ENCODE peak calls at places on chromosomes 4 and X, in eight cellular contexts. E, V, F, K, N, S, T and I are unnamed samples.

GRCh38 chr4:78864405-78865024 is 74.7 kb downstream of the PAQR3 start:
- DNase-seq in E (no peak), N (peak), S (no peak), F (peak), T (no peak), K (peak), V (no peak), I (peak)

GRCh38 chr4:37908488-37909343 is 17.8 kb downstream of the TBC1D1 start:
- DNase-seq in T (no peak), S (no peak), K (peak), N (no peak), V (no peak), E (no peak), F (peak), I (no peak)

GRCh38 chrX:20829665-20830481 is 544.3 kb upstream of the CNKSR2 start:
- DNase-seq in S (no peak), E (no peak), V (no peak), N (no peak), K (peak), T (no peak), F (peak), I (peak)

GRCh38 chrX:10502961-10503360 is 117.4 kb downstream of the MID1 start:
- DNase-seq in T (no peak), S (no peak), F (no peak), E (no peak), K (no peak), V (no peak), N (no peak), I (no peak)

GRCh38 chr4:55510685-55511084 is 36.0 kb downstream of the CLOCK start:
- DNase-seq in V (no peak), T (no peak), S (no peak), F (no peak), E (no peak), K (no peak), N (no peak), I (no peak)

GRCh38 chr4:2248044-2248780 is 6.3 kb upstream of the HAUS3 start:
- DNase-seq in V (peak), S (no peak), F (no peak), N (no peak), T (no peak), K (no peak), E (no peak), I (no peak)

GRCh38 chr4:74391890-74392478 is 27.0 kb downstream of the EREG start:
- DNase-seq in K (peak), S (no peak), F (no peak), T (no peak), E (no peak), V (no peak), N (no peak), I (no peak)

GRCh38 chrX:105876658-105877057 is 54.3 kb downstream of the NRK start:
- DNase-seq in K (peak), T (no peak), E (no peak), N (peak), S (no peak), V (no peak), F (peak), I (no peak)

GRCh38 chrX:153491351-153492152 is 3.2 kb upstream of the BGN start:
- DNase-seq in S (no peak), T (no peak), K (no peak), F (peak), E (no peak), V (no peak), N (no peak), I (no peak)

GRCh38 chr4:128675083-128675482 is 134.4 kb upstream of the JADE1 start:
- DNase-seq in V (no peak), E (no peak), F (no peak), N (no peak), S (no peak), T (no peak), K (no peak), I (no peak)

GRCh38 chr4:154390324-154390723 is 101.3 kb downstream of the DCHS2 start:
- DNase-seq in N (no peak), S (no peak), F (no peak), E (no peak), T (no peak), V (no peak), K (no peak), I (no peak)

GRCh38 chr4:76767983-76768382 is 130.0 kb downstream of the SOWAHB start:
- DNase-seq in E (no peak), T (no peak), F (no peak), N (no peak), V (no peak), S (no peak), K (no peak), I (peak)

GRCh38 chr4:94462572-94462971 is 10.8 kb downstream of the PDLIM5 start:
- DNase-seq in F (no peak), K (no peak), T (no peak), S (no peak), N (no peak), E (no peak), V (no peak), I (no peak)

GRCh38 chr4:85823295-85823694 is 348.3 kb downstream of the ARHGAP24 start:
- DNase-seq in K (no peak), V (no peak), F (peak), E (no peak), N (no peak), S (no peak), T (no peak), I (peak)

GRCh38 chrX:152908486-152908885 is 10.6 kb downstream of the ZNF185 start:
- DNase-seq in K (no peak), S (no peak), F (no peak), E (no peak), V (no peak), N (no peak), T (no peak), I (no peak)

GRCh38 chrX:68504237-68504636 is 5.4 kb downstream of the YIPF6 start:
- DNase-seq in E (no peak), S (no peak), N (no peak), T (no peak), V (no peak), F (peak), K (peak), I (peak)

GRCh38 chr4:141220271-141220654 is 432 bp upstream of the ZNF330 start:
- DNase-seq in N (no peak), T (no peak), V (no peak), S (no peak), E (no peak), K (no peak), F (no peak), I (no peak)

GRCh38 chr4:793941-794621 is 31.8 kb downstream of the CPLX1 start:
- DNase-seq in S (no peak), V (peak), T (no peak), E (no peak), F (no peak), N (no peak), K (no peak), I (peak)

GRCh38 chr4:793109-793861 is 32.6 kb downstream of the CPLX1 start:
- DNase-seq in F (no peak), E (no peak), V (peak), S (no peak), T (no peak), N (no peak), K (no peak), I (no peak)

GRCh38 chr4:791866-792630 is 33.9 kb downstream of the CPLX1 start:
- DNase-seq in N (no peak), T (no peak), K (peak), E (no peak), S (peak), V (peak), F (no peak), I (peak)

GRCh38 chr4:791201-791865 is 34.6 kb downstream of the CPLX1 start:
- DNase-seq in T (no peak), F (no peak), S (no peak), K (no peak), E (no peak), V (peak), N (no peak), I (no peak)

GRCh38 chr4:792729-793108 is 33.2 kb downstream of the CPLX1 start:
- DNase-seq in T (no peak), K (no peak), V (peak), F (no peak), S (no peak), N (no peak), E (no peak), I (peak)
- H3K4me3 ChIP-seq in T (no peak), K (no peak), V (no peak), F (no peak), S (peak), N (no peak), E (peak), I (no peak)

GRCh38 chr4:62909238-62909637 is 1500.0 kb downstream of the TECRL start:
- DNase-seq in N (no peak), S (no peak), T (no peak), F (no peak), E (no peak), K (no peak), V (no peak), I (no peak)
- TF ChIP-seq CTCF in N (no peak), S (no peak), T (no peak), F (no peak), E (no peak), K (no peak), V (no peak), I (no peak)

GRCh38 chr4:169619518-169619957 is 840 bp upstream of the CLCN3 start:
- DNase-seq in K (peak), F (peak), V (no peak), S (peak), T (peak), N (peak), E (no peak), I (peak)

GRCh38 chr4:169618986-169619385 is 1.4 kb upstream of the CLCN3 start:
- DNase-seq in S (no peak), T (no peak), V (no peak), N (no peak), K (no peak), F (no peak), E (no peak), I (no peak)

GRCh38 chr4:169619958-169620845 is at the start of gene CLCN3:
- DNase-seq in E (peak), F (peak), S (peak), V (peak), K (peak), T (peak), N (peak), I (peak)

GRCh38 chr4:169620846-169621228 is 459 bp downstream of the CLCN3 start:
- DNase-seq in T (no peak), E (no peak), K (peak), S (peak), V (no peak), N (peak), F (no peak), I (no peak)

GRCh38 chr4:169621754-169622481 is 1.5 kb downstream of the CLCN3 start:
- DNase-seq in S (no peak), K (peak), V (no peak), E (no peak), N (no peak), F (peak), T (no peak), I (peak)
- H3K4me3 ChIP-seq in S (peak), K (peak), V (peak), E (peak), N (peak), F (peak), T (no peak), I (peak)

GRCh38 chr4:129903861-129904260 is 807.9 kb downstream of the C4orf33 start:
- DNase-seq in E (no peak), N (no peak), V (peak), F (no peak), T (no peak), K (no peak), S (no peak), I (no peak)
- TF ChIP-seq CTCF in E (no peak), N (no peak), V (no peak), F (no peak), T (no peak), K (no peak), S (no peak), I (no peak)

DNA sequence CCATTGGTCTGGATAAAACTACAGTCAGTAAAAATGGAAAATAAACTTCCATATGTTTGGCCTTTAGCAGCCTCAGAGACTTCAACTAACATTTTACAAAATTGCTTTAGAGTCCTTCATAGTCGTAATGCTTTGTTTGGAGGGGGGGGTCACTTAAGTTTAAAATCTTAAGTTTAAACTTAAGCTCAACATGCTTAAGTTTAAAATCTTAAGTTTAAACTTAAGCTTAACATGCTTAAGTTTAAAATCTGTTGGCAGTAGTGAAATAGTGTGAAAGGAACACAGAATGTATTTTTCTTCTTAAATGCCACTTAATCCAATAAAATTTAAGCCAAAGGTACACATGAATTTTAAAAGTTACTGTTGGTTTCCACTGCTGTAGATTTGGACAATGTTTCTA is 45.9 kb upstream of the UNC5C start:
- DNase-seq in N (no peak), E (no peak), V (no peak), T (no peak), S (no peak), K (no peak), F (no peak), I (no peak)
- H3K4me3 ChIP-seq in N (no peak), E (no peak), V (no peak), T (no peak), S (no peak), K (no peak), F (no peak), I (no peak)